ENCODE peak calls at places on chromosome 7, in eight cellular contexts. Q, O, A, N, K, Y, L and M are unnamed samples.

GRCh38 chr7:124088590-124088989 is 55.7 kb upstream of the TMEM229A start:
- DNase-seq in Q (no peak), O (no peak), A (no peak), N (no peak), K (no peak), Y (no peak), L (no peak), M (no peak)

GRCh38 chr7:2893411-2893861 is 49.3 kb upstream of the GNA12 start:
- DNase-seq in Q (no peak), O (no peak), A (no peak), N (no peak), K (no peak), Y (no peak), L (no peak), M (no peak)

GRCh38 chr7:105677803-105678583 is 96.7 kb upstream of the EFCAB10 start:
- DNase-seq in Q (peak; percentile 55), O (no peak), A (no peak), N (no peak), K (no peak), Y (no peak), L (no peak), M (no peak)

GRCh38 chr7:137480824-137481365 is 137.4 kb upstream of the PTN start:
- DNase-seq in Q (no peak), O (no peak), A (no peak), N (no peak), K (no peak), Y (no peak), L (no peak), M (no peak)

GRCh38 chr7:8435597-8436243 is 2.3 kb downstream of the NXPH1 start:
- DNase-seq in Q (no peak), O (no peak), A (no peak), N (no peak), K (no peak), Y (no peak), L (no peak), M (no peak)

GRCh38 chr7:24874791-24875190 is 105.2 kb downstream of the OSBPL3 start:
- DNase-seq in Q (no peak), O (no peak), A (no peak), N (no peak), K (no peak), Y (no peak), L (no peak), M (no peak)

GRCh38 chr7:76191783-76192240 is 9.9 kb upstream of the SRRM3 start:
- DNase-seq in Q (no peak), O (no peak), A (no peak), N (no peak), K (peak; percentile 49), Y (no peak), L (no peak), M (peak; percentile 54)

GRCh38 chr7:81013036-81013435 is 94.2 kb upstream of the SEMA3C start:
- DNase-seq in Q (no peak), O (no peak), A (no peak), N (no peak), K (peak; percentile 48), Y (peak; percentile 29), L (no peak), M (peak; percentile 9)

GRCh38 chr7:64799-65430 is 127.5 kb upstream of the FAM20C start:
- DNase-seq in Q (no peak), O (no peak), A (no peak), N (peak; percentile 66), K (no peak), Y (no peak), L (no peak), M (no peak)

GRCh38 chr7:155268211-155268610 is 29.5 kb upstream of the INSIG1 start:
- DNase-seq in Q (no peak), O (no peak), A (no peak), N (no peak), K (no peak), Y (no peak), L (no peak), M (no peak)

GRCh38 chr7:44711528-44711927 is 37.1 kb upstream of the ZMIZ2 start:
- DNase-seq in Q (no peak), O (no peak), A (no peak), N (peak; percentile 57), K (no peak), Y (no peak), L (no peak), M (no peak)

GRCh38 chr7:113918946-113919345 is at the start of gene PPP1R3A:
- DNase-seq in Q (no peak), O (no peak), A (no peak), N (no peak), K (peak; percentile 11), Y (no peak), L (no peak), M (no peak)

GRCh38 chr7:50355817-50356178 is 51.3 kb downstream of the IKZF1 start:
- DNase-seq in Q (no peak), O (no peak), A (peak; percentile 60), N (peak; percentile 61), K (no peak), Y (no peak), L (no peak), M (no peak)
- TF ChIP-seq POLR2A in Q (no peak), O (no peak), A (no peak), N (no peak), K (no peak), Y (no peak), L (no peak), M (no peak)

DNA sequence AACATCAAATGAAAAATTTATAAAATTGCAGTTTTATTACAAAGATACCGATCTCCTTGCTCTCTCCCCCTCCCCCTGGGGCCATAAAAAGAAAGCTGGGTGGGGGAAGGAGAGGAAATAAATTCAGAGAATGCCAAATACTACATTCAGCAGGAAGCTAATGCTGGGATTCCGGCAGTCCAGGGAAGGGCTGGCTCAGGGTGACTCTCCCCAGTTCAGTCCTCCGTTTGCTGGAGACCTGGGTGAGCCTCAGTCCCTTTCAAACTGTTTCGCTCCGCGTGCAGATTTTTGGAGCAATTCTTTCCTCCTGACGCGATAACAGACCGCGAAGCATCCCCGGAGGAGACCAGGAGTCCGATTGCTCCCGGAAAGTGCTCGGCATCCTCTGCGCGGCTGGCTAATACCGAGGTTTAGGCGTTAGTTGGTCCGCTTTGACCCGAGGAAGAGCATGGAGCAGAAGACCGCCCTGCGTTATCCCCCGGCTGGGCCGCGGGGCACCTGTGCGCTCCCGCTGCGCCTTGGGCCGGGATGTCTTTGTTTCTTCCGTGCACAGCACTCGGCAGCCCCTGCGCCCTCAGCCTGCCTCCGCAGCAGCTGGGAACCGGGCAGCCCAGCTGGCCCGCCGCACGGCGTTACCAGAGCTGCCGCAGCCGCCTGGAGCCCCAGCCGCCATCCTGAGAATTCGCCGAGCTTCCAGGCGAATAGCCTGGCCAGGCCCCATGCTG is 3.9 kb upstream of the HOXA2 start:
- DNase-seq in Q (no peak), O (no peak), A (peak; percentile 70), N (peak; percentile 74), K (peak; percentile 58), Y (no peak), L (no peak), M (no peak)
- TF ChIP-seq POLR2A in Q (peak; percentile 15), O (no peak), A (no peak), N (no peak), K (peak; percentile 61), Y (no peak), L (no peak), M (no peak)

GRCh38 chr7:5695037-5695708 is 86.3 kb downstream of the RNF216 start:
- DNase-seq in Q (no peak), O (peak; percentile 36), A (no peak), N (peak; percentile 90), K (peak; percentile 89), Y (no peak), L (peak; percentile 60), M (no peak)
- TF ChIP-seq POLR2A in Q (no peak), O (no peak), A (no peak), N (peak; percentile 89), K (peak; percentile 85), Y (no peak), L (peak; percentile 58), M (no peak)

GRCh38 chr7:22123139-22123538 is 177.4 kb upstream of the CDCA7L start:
- DNase-seq in Q (no peak), O (no peak), A (no peak), N (no peak), K (no peak), Y (no peak), L (no peak), M (no peak)

GRCh38 chr7:22120391-22121053 is 174.8 kb upstream of the CDCA7L start:
- DNase-seq in Q (no peak), O (no peak), A (no peak), N (no peak), K (no peak), Y (no peak), L (no peak), M (no peak)

GRCh38 chr7:22125436-22125835 is 179.7 kb upstream of the CDCA7L start:
- DNase-seq in Q (no peak), O (no peak), A (no peak), N (no peak), K (no peak), Y (no peak), L (no peak), M (no peak)

GRCh38 chr7:22124906-22125305 is 179.2 kb upstream of the CDCA7L start:
- DNase-seq in Q (no peak), O (no peak), A (no peak), N (no peak), K (no peak), Y (no peak), L (no peak), M (no peak)

DNA sequence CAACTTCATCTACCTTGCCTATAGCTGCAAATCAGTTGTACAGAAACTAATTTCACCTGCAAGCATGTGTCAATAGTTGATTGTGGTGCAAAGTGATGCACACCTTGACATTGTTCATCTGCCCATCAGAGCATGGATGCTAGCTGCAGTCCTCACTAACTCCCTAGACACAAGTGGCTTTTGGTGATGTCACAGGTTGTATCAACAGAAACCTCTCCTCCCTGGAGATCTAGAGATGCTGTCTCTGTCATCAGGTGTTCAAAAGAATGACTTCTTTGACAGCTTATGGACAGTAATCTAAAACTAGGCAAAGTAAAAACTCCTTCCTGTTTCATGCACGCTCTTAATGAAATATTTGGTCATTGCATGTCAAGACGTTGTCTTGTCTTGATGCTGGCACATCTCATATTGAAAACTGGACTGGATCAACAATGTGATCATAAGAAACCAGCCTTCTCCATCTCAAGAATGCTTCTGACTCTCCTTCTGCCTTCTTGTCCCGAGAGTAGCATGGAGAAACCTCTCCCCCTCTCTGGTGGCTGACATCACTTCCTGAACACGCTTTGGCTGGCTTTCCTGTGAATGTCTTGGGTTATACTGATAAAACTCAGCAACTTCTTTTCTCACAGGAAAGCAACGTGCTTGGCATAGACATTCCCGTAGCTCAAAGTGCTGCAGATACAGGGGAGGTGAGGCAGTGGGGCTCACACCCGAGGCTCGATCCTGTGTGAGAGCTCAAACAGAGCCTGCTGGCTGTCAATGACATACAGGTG is 176.2 kb upstream of the CDCA7L start:
- DNase-seq in Q (no peak), O (no peak), A (no peak), N (no peak), K (peak; percentile 33), Y (no peak), L (no peak), M (no peak)
- TF ChIP-seq POLR2A in Q (no peak), O (no peak), A (no peak), N (no peak), K (no peak), Y (no peak), L (no peak), M (no peak)